ENCODE peak calls at places on chromosomes 4 and X, in seven cellular contexts. One of them, this sample, is unnamed.
A peak's percentile ranks its signal among the peaks of the same experiment; 100 is the strongest.

GRCh38 chr4:147103403-147103946 is 157.8 kb upstream of the TTC29 start:
- DNase-seq in stimulated activated CD4-positive, alpha-beta T cell treated with anti-CD3 and anti-CD28 coated beads, Interleukin-12 subunit alpha, Interleukin-12 subunit beta, amount 100 ng/mL, for 24 hours: no peak
- DNase-seq in mammary epithelial cell: peak; percentile 83
- DNase-seq in EL: peak; percentile 94
- DNase-seq in amygdala: no peak
- DNase-seq in DMS153: no peak
- DNase-seq in GM04504: peak; percentile 92
- DNase-seq in this sample: peak; percentile 98

GRCh38 chrX:69060631-69061408 is 104.4 kb downstream of the PJA1 start:
- DNase-seq in stimulated activated CD4-positive, alpha-beta T cell treated with anti-CD3 and anti-CD28 coated beads, Interleukin-12 subunit alpha, Interleukin-12 subunit beta, amount 100 ng/mL, for 24 hours: no peak
- DNase-seq in mammary epithelial cell: peak; percentile 36
- DNase-seq in EL: peak; percentile 12
- DNase-seq in amygdala: no peak
- DNase-seq in DMS153: no peak
- DNase-seq in GM04504: no peak
- DNase-seq in this sample: peak; percentile 30

GRCh38 chrX:7941390-7942042 is 14.3 kb upstream of the PNPLA4 start:
- DNase-seq in stimulated activated CD4-positive, alpha-beta T cell treated with anti-CD3 and anti-CD28 coated beads, Interleukin-12 subunit alpha, Interleukin-12 subunit beta, amount 100 ng/mL, for 24 hours: no peak
- DNase-seq in mammary epithelial cell: peak; percentile 9
- DNase-seq in EL: peak; percentile 6
- DNase-seq in amygdala: no peak
- DNase-seq in DMS153: no peak
- DNase-seq in GM04504: no peak
- DNase-seq in this sample: peak; percentile 19

GRCh38 chrX:129959493-129959832 is 23.0 kb upstream of the BCORL1 start:
- DNase-seq in stimulated activated CD4-positive, alpha-beta T cell treated with anti-CD3 and anti-CD28 coated beads, Interleukin-12 subunit alpha, Interleukin-12 subunit beta, amount 100 ng/mL, for 24 hours: no peak
- DNase-seq in mammary epithelial cell: peak; percentile 11
- DNase-seq in EL: peak; percentile 26
- DNase-seq in amygdala: no peak
- DNase-seq in DMS153: no peak
- DNase-seq in GM04504: no peak
- DNase-seq in this sample: no peak

GRCh38 chr4:138816883-138817282 is 198.7 kb upstream of the NOCT start:
- DNase-seq in stimulated activated CD4-positive, alpha-beta T cell treated with anti-CD3 and anti-CD28 coated beads, Interleukin-12 subunit alpha, Interleukin-12 subunit beta, amount 100 ng/mL, for 24 hours: no peak
- DNase-seq in mammary epithelial cell: no peak
- DNase-seq in EL: no peak
- DNase-seq in amygdala: no peak
- DNase-seq in DMS153: no peak
- DNase-seq in GM04504: no peak
- DNase-seq in this sample: no peak

GRCh38 chrX:106874075-106874474 is 29.1 kb downstream of the RIPPLY1 start:
- DNase-seq in stimulated activated CD4-positive, alpha-beta T cell treated with anti-CD3 and anti-CD28 coated beads, Interleukin-12 subunit alpha, Interleukin-12 subunit beta, amount 100 ng/mL, for 24 hours: no peak
- DNase-seq in mammary epithelial cell: no peak
- DNase-seq in EL: peak; percentile 19
- DNase-seq in amygdala: no peak
- DNase-seq in DMS153: no peak
- DNase-seq in GM04504: no peak
- DNase-seq in this sample: peak; percentile 33

GRCh38 chrX:31271615-31272471 is 200.0 kb upstream of the FTHL17 start:
- DNase-seq in stimulated activated CD4-positive, alpha-beta T cell treated with anti-CD3 and anti-CD28 coated beads, Interleukin-12 subunit alpha, Interleukin-12 subunit beta, amount 100 ng/mL, for 24 hours: no peak
- DNase-seq in mammary epithelial cell: peak; percentile 49
- DNase-seq in EL: no peak
- DNase-seq in amygdala: no peak
- DNase-seq in DMS153: no peak
- DNase-seq in GM04504: no peak
- DNase-seq in this sample: no peak

GRCh38 chr4:81594495-81595169 is 122.9 kb upstream of the RASGEF1B start:
- DNase-seq in stimulated activated CD4-positive, alpha-beta T cell treated with anti-CD3 and anti-CD28 coated beads, Interleukin-12 subunit alpha, Interleukin-12 subunit beta, amount 100 ng/mL, for 24 hours: no peak
- DNase-seq in mammary epithelial cell: no peak
- DNase-seq in EL: no peak
- DNase-seq in amygdala: no peak
- DNase-seq in DMS153: no peak
- DNase-seq in GM04504: no peak
- DNase-seq in this sample: peak; percentile 45

GRCh38 chr4:84239278-84239845 is 259.7 kb downstream of the NKX6-1 start:
- DNase-seq in stimulated activated CD4-positive, alpha-beta T cell treated with anti-CD3 and anti-CD28 coated beads, Interleukin-12 subunit alpha, Interleukin-12 subunit beta, amount 100 ng/mL, for 24 hours: no peak
- DNase-seq in mammary epithelial cell: no peak
- DNase-seq in EL: no peak
- DNase-seq in amygdala: no peak
- DNase-seq in DMS153: no peak
- DNase-seq in GM04504: no peak
- DNase-seq in this sample: no peak

GRCh38 chr4:182293836-182294235 is 50.6 kb downstream of the TENM3 start:
- DNase-seq in stimulated activated CD4-positive, alpha-beta T cell treated with anti-CD3 and anti-CD28 coated beads, Interleukin-12 subunit alpha, Interleukin-12 subunit beta, amount 100 ng/mL, for 24 hours: no peak
- DNase-seq in mammary epithelial cell: no peak
- DNase-seq in EL: no peak
- DNase-seq in amygdala: no peak
- DNase-seq in DMS153: no peak
- DNase-seq in GM04504: no peak
- DNase-seq in this sample: no peak

GRCh38 chrX:139429913-139430312 is 100.6 kb upstream of the F9 start:
- DNase-seq in stimulated activated CD4-positive, alpha-beta T cell treated with anti-CD3 and anti-CD28 coated beads, Interleukin-12 subunit alpha, Interleukin-12 subunit beta, amount 100 ng/mL, for 24 hours: no peak
- DNase-seq in mammary epithelial cell: peak; percentile 1
- DNase-seq in EL: no peak
- DNase-seq in amygdala: no peak
- DNase-seq in DMS153: no peak
- DNase-seq in GM04504: no peak
- DNase-seq in this sample: peak; percentile 47

GRCh38 chrX:111886678-111887077 is 10.7 kb downstream of the TRPC5OS start:
- DNase-seq in stimulated activated CD4-positive, alpha-beta T cell treated with anti-CD3 and anti-CD28 coated beads, Interleukin-12 subunit alpha, Interleukin-12 subunit beta, amount 100 ng/mL, for 24 hours: no peak
- DNase-seq in mammary epithelial cell: no peak
- DNase-seq in EL: no peak
- DNase-seq in amygdala: no peak
- DNase-seq in DMS153: no peak
- DNase-seq in GM04504: no peak
- DNase-seq in this sample: no peak

GRCh38 chr4:52100062-52100461 is 49.0 kb downstream of the SPATA18 start:
- DNase-seq in stimulated activated CD4-positive, alpha-beta T cell treated with anti-CD3 and anti-CD28 coated beads, Interleukin-12 subunit alpha, Interleukin-12 subunit beta, amount 100 ng/mL, for 24 hours: no peak
- DNase-seq in mammary epithelial cell: peak; percentile 87
- DNase-seq in EL: no peak
- DNase-seq in amygdala: no peak
- DNase-seq in DMS153: no peak
- DNase-seq in GM04504: no peak
- DNase-seq in this sample: peak; percentile 63

GRCh38 chr4:139786494-139787354 is 121.1 kb downstream of the MGST2 start:
- DNase-seq in stimulated activated CD4-positive, alpha-beta T cell treated with anti-CD3 and anti-CD28 coated beads, Interleukin-12 subunit alpha, Interleukin-12 subunit beta, amount 100 ng/mL, for 24 hours: no peak
- DNase-seq in mammary epithelial cell: no peak
- DNase-seq in EL: no peak
- DNase-seq in amygdala: no peak
- DNase-seq in DMS153: no peak
- DNase-seq in GM04504: no peak
- DNase-seq in this sample: peak; percentile 49

GRCh38 chr4:29970626-29971025 is 749.5 kb upstream of the PCDH7 start:
- DNase-seq in stimulated activated CD4-positive, alpha-beta T cell treated with anti-CD3 and anti-CD28 coated beads, Interleukin-12 subunit alpha, Interleukin-12 subunit beta, amount 100 ng/mL, for 24 hours: no peak
- DNase-seq in mammary epithelial cell: no peak
- DNase-seq in EL: peak; percentile 58
- DNase-seq in amygdala: no peak
- DNase-seq in DMS153: no peak
- DNase-seq in GM04504: no peak
- DNase-seq in this sample: no peak

GRCh38 chr4:74969507-74970474 is 36.9 kb downstream of the PARM1 start:
- DNase-seq in stimulated activated CD4-positive, alpha-beta T cell treated with anti-CD3 and anti-CD28 coated beads, Interleukin-12 subunit alpha, Interleukin-12 subunit beta, amount 100 ng/mL, for 24 hours: no peak
- DNase-seq in mammary epithelial cell: no peak
- DNase-seq in EL: no peak
- DNase-seq in amygdala: no peak
- DNase-seq in DMS153: no peak
- DNase-seq in GM04504: no peak
- DNase-seq in this sample: no peak

GRCh38 chr4:74395633-74396032 is 30.7 kb downstream of the EREG start:
- DNase-seq in stimulated activated CD4-positive, alpha-beta T cell treated with anti-CD3 and anti-CD28 coated beads, Interleukin-12 subunit alpha, Interleukin-12 subunit beta, amount 100 ng/mL, for 24 hours: no peak
- DNase-seq in mammary epithelial cell: no peak
- DNase-seq in EL: peak; percentile 23
- DNase-seq in amygdala: no peak
- DNase-seq in DMS153: no peak
- DNase-seq in GM04504: no peak
- DNase-seq in this sample: no peak

GRCh38 chr4:112857461-112857860 is 192.0 kb upstream of the ANK2 start:
- DNase-seq in stimulated activated CD4-positive, alpha-beta T cell treated with anti-CD3 and anti-CD28 coated beads, Interleukin-12 subunit alpha, Interleukin-12 subunit beta, amount 100 ng/mL, for 24 hours: no peak
- DNase-seq in mammary epithelial cell: peak; percentile 95
- DNase-seq in EL: peak; percentile 86
- DNase-seq in amygdala: no peak
- DNase-seq in DMS153: no peak
- DNase-seq in GM04504: peak; percentile 79
- DNase-seq in this sample: peak; percentile 97

GRCh38 chrX:52979993-52980392 is 21.7 kb upstream of the FAM156A start:
- DNase-seq in stimulated activated CD4-positive, alpha-beta T cell treated with anti-CD3 and anti-CD28 coated beads, Interleukin-12 subunit alpha, Interleukin-12 subunit beta, amount 100 ng/mL, for 24 hours: no peak
- DNase-seq in mammary epithelial cell: no peak
- DNase-seq in EL: peak; percentile 5
- DNase-seq in amygdala: no peak
- DNase-seq in DMS153: no peak
- DNase-seq in GM04504: no peak
- DNase-seq in this sample: peak; percentile 19

GRCh38 chr4:7101692-7102515 is 34.0 kb upstream of the GRPEL1 start:
- DNase-seq in stimulated activated CD4-positive, alpha-beta T cell treated with anti-CD3 and anti-CD28 coated beads, Interleukin-12 subunit alpha, Interleukin-12 subunit beta, amount 100 ng/mL, for 24 hours: peak; percentile 59
- DNase-seq in mammary epithelial cell: peak; percentile 51
- DNase-seq in EL: peak; percentile 70
- DNase-seq in amygdala: peak; percentile 65
- DNase-seq in DMS153: peak; percentile 18
- DNase-seq in GM04504: peak; percentile 11
- DNase-seq in this sample: peak; percentile 52

GRCh38 chr4:55378617-55379467 is 16.9 kb upstream of the TMEM165 start:
- DNase-seq in stimulated activated CD4-positive, alpha-beta T cell treated with anti-CD3 and anti-CD28 coated beads, Interleukin-12 subunit alpha, Interleukin-12 subunit beta, amount 100 ng/mL, for 24 hours: no peak
- DNase-seq in mammary epithelial cell: peak; percentile 79
- DNase-seq in EL: peak; percentile 86
- DNase-seq in amygdala: no peak
- DNase-seq in DMS153: no peak
- DNase-seq in GM04504: no peak
- DNase-seq in this sample: peak; percentile 78

GRCh38 chr4:113157086-113157857 is 107.8 kb downstream of the ANK2 start:
- DNase-seq in stimulated activated CD4-positive, alpha-beta T cell treated with anti-CD3 and anti-CD28 coated beads, Interleukin-12 subunit alpha, Interleukin-12 subunit beta, amount 100 ng/mL, for 24 hours: no peak
- DNase-seq in mammary epithelial cell: no peak
- DNase-seq in EL: no peak
- DNase-seq in amygdala: no peak
- DNase-seq in DMS153: no peak
- DNase-seq in GM04504: no peak
- DNase-seq in this sample: no peak

GRCh38 chr4:183783933-183784622 is 121.0 kb upstream of the STOX2 start:
- DNase-seq in stimulated activated CD4-positive, alpha-beta T cell treated with anti-CD3 and anti-CD28 coated beads, Interleukin-12 subunit alpha, Interleukin-12 subunit beta, amount 100 ng/mL, for 24 hours: no peak
- DNase-seq in mammary epithelial cell: peak; percentile 33
- DNase-seq in EL: peak; percentile 9
- DNase-seq in amygdala: no peak
- DNase-seq in DMS153: no peak
- DNase-seq in GM04504: peak; percentile 29
- DNase-seq in this sample: peak; percentile 86

GRCh38 chrX:154799554-154800348 is 5.5 kb downstream of the MPP1 start:
- DNase-seq in stimulated activated CD4-positive, alpha-beta T cell treated with anti-CD3 and anti-CD28 coated beads, Interleukin-12 subunit alpha, Interleukin-12 subunit beta, amount 100 ng/mL, for 24 hours: no peak
- DNase-seq in mammary epithelial cell: no peak
- DNase-seq in EL: no peak
- DNase-seq in amygdala: no peak
- DNase-seq in DMS153: peak; percentile 92
- DNase-seq in GM04504: no peak
- DNase-seq in this sample: no peak

GRCh38 chrX:49175875-49176274 is 4.2 kb downstream of the PLP2 start:
- DNase-seq in stimulated activated CD4-positive, alpha-beta T cell treated with anti-CD3 and anti-CD28 coated beads, Interleukin-12 subunit alpha, Interleukin-12 subunit beta, amount 100 ng/mL, for 24 hours: no peak
- DNase-seq in mammary epithelial cell: no peak
- DNase-seq in EL: no peak
- DNase-seq in amygdala: no peak
- DNase-seq in DMS153: no peak
- DNase-seq in GM04504: no peak
- DNase-seq in this sample: no peak

GRCh38 chrX:18701621-18702361 is 5.7 kb upstream of the PPEF1 start:
- DNase-seq in stimulated activated CD4-positive, alpha-beta T cell treated with anti-CD3 and anti-CD28 coated beads, Interleukin-12 subunit alpha, Interleukin-12 subunit beta, amount 100 ng/mL, for 24 hours: no peak
- DNase-seq in mammary epithelial cell: no peak
- DNase-seq in EL: no peak
- DNase-seq in amygdala: no peak
- DNase-seq in DMS153: no peak
- DNase-seq in GM04504: no peak
- DNase-seq in this sample: peak; percentile 65

GRCh38 chr4:36316544-36317082 is 35.2 kb downstream of the DTHD1 start:
- DNase-seq in stimulated activated CD4-positive, alpha-beta T cell treated with anti-CD3 and anti-CD28 coated beads, Interleukin-12 subunit alpha, Interleukin-12 subunit beta, amount 100 ng/mL, for 24 hours: no peak
- DNase-seq in mammary epithelial cell: no peak
- DNase-seq in EL: no peak
- DNase-seq in amygdala: no peak
- DNase-seq in DMS153: no peak
- DNase-seq in GM04504: no peak
- DNase-seq in this sample: peak; percentile 14

GRCh38 chr4:88335092-88335665 is 43.5 kb upstream of the HERC6 start:
- DNase-seq in stimulated activated CD4-positive, alpha-beta T cell treated with anti-CD3 and anti-CD28 coated beads, Interleukin-12 subunit alpha, Interleukin-12 subunit beta, amount 100 ng/mL, for 24 hours: no peak
- DNase-seq in mammary epithelial cell: no peak
- DNase-seq in EL: peak; percentile 30
- DNase-seq in amygdala: no peak
- DNase-seq in DMS153: no peak
- DNase-seq in GM04504: no peak
- DNase-seq in this sample: no peak

GRCh38 chr4:73420615-73421014 is 15.4 kb upstream of the AFP start:
- DNase-seq in stimulated activated CD4-positive, alpha-beta T cell treated with anti-CD3 and anti-CD28 coated beads, Interleukin-12 subunit alpha, Interleukin-12 subunit beta, amount 100 ng/mL, for 24 hours: no peak
- DNase-seq in mammary epithelial cell: no peak
- DNase-seq in EL: no peak
- DNase-seq in amygdala: no peak
- DNase-seq in DMS153: no peak
- DNase-seq in GM04504: no peak
- DNase-seq in this sample: no peak

GRCh38 chr4:112706840-112707207 is 69.9 kb downstream of the LARP7 start:
- DNase-seq in stimulated activated CD4-positive, alpha-beta T cell treated with anti-CD3 and anti-CD28 coated beads, Interleukin-12 subunit alpha, Interleukin-12 subunit beta, amount 100 ng/mL, for 24 hours: no peak
- DNase-seq in mammary epithelial cell: no peak
- DNase-seq in EL: no peak
- DNase-seq in amygdala: no peak
- DNase-seq in DMS153: no peak
- DNase-seq in GM04504: no peak
- DNase-seq in this sample: no peak

GRCh38 chr4:185566972-185567749 is 31.9 kb upstream of the PDLIM3 start:
- DNase-seq in stimulated activated CD4-positive, alpha-beta T cell treated with anti-CD3 and anti-CD28 coated beads, Interleukin-12 subunit alpha, Interleukin-12 subunit beta, amount 100 ng/mL, for 24 hours: no peak
- DNase-seq in mammary epithelial cell: no peak
- DNase-seq in EL: peak; percentile 8
- DNase-seq in amygdala: no peak
- DNase-seq in DMS153: no peak
- DNase-seq in GM04504: peak; percentile 54
- DNase-seq in this sample: peak; percentile 92

GRCh38 chrX:139924069-139924695 is 8.7 kb downstream of the ATP11C start:
- DNase-seq in stimulated activated CD4-positive, alpha-beta T cell treated with anti-CD3 and anti-CD28 coated beads, Interleukin-12 subunit alpha, Interleukin-12 subunit beta, amount 100 ng/mL, for 24 hours: no peak
- DNase-seq in mammary epithelial cell: no peak
- DNase-seq in EL: no peak
- DNase-seq in amygdala: no peak
- DNase-seq in DMS153: no peak
- DNase-seq in GM04504: no peak
- DNase-seq in this sample: no peak

GRCh38 chrX:136121788-136122187 is 25.5 kb upstream of the FHL1 start:
- DNase-seq in stimulated activated CD4-positive, alpha-beta T cell treated with anti-CD3 and anti-CD28 coated beads, Interleukin-12 subunit alpha, Interleukin-12 subunit beta, amount 100 ng/mL, for 24 hours: no peak
- DNase-seq in mammary epithelial cell: no peak
- DNase-seq in EL: no peak
- DNase-seq in amygdala: no peak
- DNase-seq in DMS153: no peak
- DNase-seq in GM04504: no peak
- DNase-seq in this sample: no peak

GRCh38 chr4:93779228-93779627 is 49.3 kb upstream of the ATOH1 start:
- DNase-seq in stimulated activated CD4-positive, alpha-beta T cell treated with anti-CD3 and anti-CD28 coated beads, Interleukin-12 subunit alpha, Interleukin-12 subunit beta, amount 100 ng/mL, for 24 hours: no peak
- DNase-seq in mammary epithelial cell: no peak
- DNase-seq in EL: no peak
- DNase-seq in amygdala: no peak
- DNase-seq in DMS153: no peak
- DNase-seq in GM04504: no peak
- DNase-seq in this sample: no peak

GRCh38 chr4:158670975-158671664 is 567 bp downstream of the C4orf46 start:
- DNase-seq in stimulated activated CD4-positive, alpha-beta T cell treated with anti-CD3 and anti-CD28 coated beads, Interleukin-12 subunit alpha, Interleukin-12 subunit beta, amount 100 ng/mL, for 24 hours: peak; percentile 49
- DNase-seq in mammary epithelial cell: peak; percentile 74
- DNase-seq in EL: peak; percentile 82
- DNase-seq in amygdala: peak; percentile 24
- DNase-seq in DMS153: peak; percentile 55
- DNase-seq in GM04504: peak; percentile 42
- DNase-seq in this sample: peak; percentile 61

GRCh38 chr4:188109157-188109755 is at the start of gene TRIML2:
- DNase-seq in stimulated activated CD4-positive, alpha-beta T cell treated with anti-CD3 and anti-CD28 coated beads, Interleukin-12 subunit alpha, Interleukin-12 subunit beta, amount 100 ng/mL, for 24 hours: no peak
- DNase-seq in mammary epithelial cell: peak; percentile 40
- DNase-seq in EL: peak; percentile 18
- DNase-seq in amygdala: no peak
- DNase-seq in DMS153: no peak
- DNase-seq in GM04504: no peak
- DNase-seq in this sample: no peak

GRCh38 chr4:10582059-10582686 is 102.4 kb downstream of the CLNK start:
- DNase-seq in stimulated activated CD4-positive, alpha-beta T cell treated with anti-CD3 and anti-CD28 coated beads, Interleukin-12 subunit alpha, Interleukin-12 subunit beta, amount 100 ng/mL, for 24 hours: no peak
- DNase-seq in mammary epithelial cell: peak; percentile 35
- DNase-seq in EL: peak; percentile 52
- DNase-seq in amygdala: peak; percentile 21
- DNase-seq in DMS153: no peak
- DNase-seq in GM04504: no peak
- DNase-seq in this sample: peak; percentile 46

GRCh38 chrX:31540313-31540712 is 468.5 kb upstream of the FTHL17 start:
- DNase-seq in stimulated activated CD4-positive, alpha-beta T cell treated with anti-CD3 and anti-CD28 coated beads, Interleukin-12 subunit alpha, Interleukin-12 subunit beta, amount 100 ng/mL, for 24 hours: no peak
- DNase-seq in mammary epithelial cell: no peak
- DNase-seq in EL: no peak
- DNase-seq in amygdala: no peak
- DNase-seq in DMS153: no peak
- DNase-seq in GM04504: no peak
- DNase-seq in this sample: no peak

This sample was measured in renal cortical epithelial cell.